ENCODE peak calls at places on chromosome 2, in nine cellular contexts. One of them, this sample, is unnamed.

GRCh38 chr2:810397-810796 is 133.2 kb upstream of the TMEM18 start:
- DNase-seq in GM03348: no peak
- DNase-seq in B cell: no peak
- DNase-seq in HS-5: no peak
- DNase-seq in body of pancreas: no peak
- DNase-seq in HFFc6: no peak
- DNase-seq in NCI-H1436: no peak
- DNase-seq in PC-9: no peak
- DNase-seq in neural progenitor cell: no peak
- DNase-seq in this sample: no peak

GRCh38 chr2:174717273-174717672 is 47.0 kb downstream of the CHRNA1 start:
- DNase-seq in PC-9: no peak
- DNase-seq in neural progenitor cell: no peak
- DNase-seq in B cell: no peak
- DNase-seq in HS-5: no peak
- DNase-seq in GM03348: peak
- DNase-seq in HFFc6: peak
- DNase-seq in NCI-H1436: no peak
- DNase-seq in body of pancreas: no peak
- DNase-seq in this sample: no peak

GRCh38 chr2:29544031-29544430 is 377.4 kb downstream of the ALK start:
- DNase-seq in GM03348: no peak
- DNase-seq in HS-5: no peak
- DNase-seq in neural progenitor cell: no peak
- DNase-seq in PC-9: no peak
- DNase-seq in body of pancreas: no peak
- DNase-seq in B cell: no peak
- DNase-seq in HFFc6: no peak
- DNase-seq in NCI-H1436: no peak
- DNase-seq in this sample: no peak

GRCh38 chr2:62293490-62294212 is 97.7 kb downstream of the B3GNT2 start:
- DNase-seq in neural progenitor cell: peak
- DNase-seq in GM03348: peak
- DNase-seq in B cell: no peak
- DNase-seq in HS-5: no peak
- DNase-seq in HFFc6: no peak
- DNase-seq in body of pancreas: peak
- DNase-seq in PC-9: peak
- DNase-seq in NCI-H1436: peak
- DNase-seq in this sample: no peak

GRCh38 chr2:70381821-70382220 is 80.0 kb upstream of the FAM136A start:
- DNase-seq in PC-9: peak
- DNase-seq in GM03348: peak
- DNase-seq in NCI-H1436: no peak
- DNase-seq in body of pancreas: peak
- DNase-seq in HFFc6: peak
- DNase-seq in neural progenitor cell: no peak
- DNase-seq in B cell: no peak
- DNase-seq in HS-5: no peak
- DNase-seq in this sample: no peak

GRCh38 chr2:159895258-159896209 is 97.5 kb upstream of the CD302 start:
- DNase-seq in GM03348: no peak
- DNase-seq in neural progenitor cell: no peak
- DNase-seq in HFFc6: no peak
- DNase-seq in HS-5: no peak
- DNase-seq in NCI-H1436: no peak
- DNase-seq in body of pancreas: no peak
- DNase-seq in B cell: no peak
- DNase-seq in PC-9: no peak
- DNase-seq in this sample: peak

GRCh38 chr2:160207804-160208661 is 8.0 kb upstream of the ITGB6 start:
- DNase-seq in HS-5: peak
- DNase-seq in body of pancreas: peak
- DNase-seq in PC-9: peak
- DNase-seq in neural progenitor cell: peak
- DNase-seq in B cell: no peak
- DNase-seq in GM03348: peak
- DNase-seq in NCI-H1436: no peak
- DNase-seq in HFFc6: peak
- DNase-seq in this sample: no peak

GRCh38 chr2:44120428-44120827 is 48.2 kb upstream of the PPM1B start:
- DNase-seq in GM03348: peak
- DNase-seq in HS-5: peak
- DNase-seq in B cell: no peak
- DNase-seq in PC-9: no peak
- DNase-seq in body of pancreas: no peak
- DNase-seq in NCI-H1436: no peak
- DNase-seq in neural progenitor cell: no peak
- DNase-seq in HFFc6: peak
- DNase-seq in this sample: no peak

GRCh38 chr2:203122317-203122998 is 107.8 kb downstream of the NBEAL1 start:
- DNase-seq in B cell: no peak
- DNase-seq in HFFc6: no peak
- DNase-seq in body of pancreas: no peak
- DNase-seq in neural progenitor cell: no peak
- DNase-seq in HS-5: no peak
- DNase-seq in NCI-H1436: peak
- DNase-seq in PC-9: no peak
- DNase-seq in GM03348: no peak
- DNase-seq in this sample: no peak

GRCh38 chr2:176002684-176003225 is 688 bp upstream of the LNPK start:
- DNase-seq in NCI-H1436: peak
- DNase-seq in B cell: peak
- DNase-seq in HS-5: no peak
- DNase-seq in neural progenitor cell: no peak
- DNase-seq in PC-9: peak
- DNase-seq in body of pancreas: peak
- DNase-seq in GM03348: no peak
- DNase-seq in HFFc6: no peak
- DNase-seq in this sample: peak

GRCh38 chr2:8252997-8253694 is 428.7 kb upstream of the ID2 start:
- DNase-seq in PC-9: no peak
- DNase-seq in HS-5: no peak
- DNase-seq in GM03348: no peak
- DNase-seq in B cell: no peak
- DNase-seq in NCI-H1436: peak
- DNase-seq in body of pancreas: no peak
- DNase-seq in neural progenitor cell: peak
- DNase-seq in HFFc6: no peak
- DNase-seq in this sample: no peak

GRCh38 chr2:96102596-96103387 is 13.6 kb downstream of the ADRA2B start:
- DNase-seq in body of pancreas: no peak
- DNase-seq in neural progenitor cell: no peak
- DNase-seq in NCI-H1436: no peak
- DNase-seq in HS-5: no peak
- DNase-seq in GM03348: no peak
- DNase-seq in PC-9: no peak
- DNase-seq in B cell: peak
- DNase-seq in HFFc6: no peak
- DNase-seq in this sample: no peak

GRCh38 chr2:220904015-220904414 is 668.1 kb downstream of the EPHA4 start:
- DNase-seq in HS-5: no peak
- DNase-seq in GM03348: no peak
- DNase-seq in body of pancreas: no peak
- DNase-seq in neural progenitor cell: no peak
- DNase-seq in B cell: no peak
- DNase-seq in PC-9: no peak
- DNase-seq in HFFc6: no peak
- DNase-seq in NCI-H1436: no peak
- DNase-seq in this sample: no peak

GRCh38 chr2:20180676-20181648 is 44.0 kb downstream of the SDC1 start:
- DNase-seq in HFFc6: no peak
- DNase-seq in NCI-H1436: no peak
- DNase-seq in HS-5: no peak
- DNase-seq in body of pancreas: peak
- DNase-seq in neural progenitor cell: no peak
- DNase-seq in B cell: no peak
- DNase-seq in PC-9: no peak
- DNase-seq in GM03348: no peak
- DNase-seq in this sample: no peak

GRCh38 chr2:194483041-194483440 is 1174.0 kb upstream of the SLC39A10 start:
- DNase-seq in HS-5: no peak
- DNase-seq in neural progenitor cell: no peak
- DNase-seq in B cell: no peak
- DNase-seq in NCI-H1436: no peak
- DNase-seq in PC-9: no peak
- DNase-seq in HFFc6: no peak
- DNase-seq in body of pancreas: no peak
- DNase-seq in GM03348: no peak
- DNase-seq in this sample: no peak

GRCh38 chr2:106858810-106859209 is 27.2 kb downstream of the ST6GAL2 start:
- DNase-seq in HFFc6: no peak
- DNase-seq in body of pancreas: no peak
- DNase-seq in PC-9: no peak
- DNase-seq in NCI-H1436: no peak
- DNase-seq in B cell: no peak
- DNase-seq in GM03348: no peak
- DNase-seq in HS-5: no peak
- DNase-seq in neural progenitor cell: no peak
- DNase-seq in this sample: no peak

GRCh38 chr2:234269769-234270204 is 219.3 kb downstream of the SPP2 start:
- DNase-seq in neural progenitor cell: no peak
- DNase-seq in body of pancreas: no peak
- DNase-seq in HS-5: no peak
- DNase-seq in HFFc6: no peak
- DNase-seq in GM03348: peak
- DNase-seq in NCI-H1436: no peak
- DNase-seq in B cell: no peak
- DNase-seq in PC-9: peak
- DNase-seq in this sample: no peak

GRCh38 chr2:190767821-190768220 is 112.8 kb upstream of the GLS start:
- DNase-seq in HS-5: no peak
- DNase-seq in body of pancreas: no peak
- DNase-seq in PC-9: no peak
- DNase-seq in GM03348: no peak
- DNase-seq in HFFc6: no peak
- DNase-seq in B cell: no peak
- DNase-seq in neural progenitor cell: peak
- DNase-seq in NCI-H1436: no peak
- DNase-seq in this sample: no peak

GRCh38 chr2:200040251-200040650 is 84.9 kb downstream of the MAIP1 start:
- DNase-seq in NCI-H1436: no peak
- DNase-seq in GM03348: no peak
- DNase-seq in neural progenitor cell: no peak
- DNase-seq in body of pancreas: no peak
- DNase-seq in PC-9: no peak
- DNase-seq in HFFc6: no peak
- DNase-seq in HS-5: no peak
- DNase-seq in B cell: no peak
- DNase-seq in this sample: no peak

GRCh38 chr2:45131587-45131986 is 122.3 kb upstream of the SIX2 start:
- DNase-seq in body of pancreas: no peak
- DNase-seq in NCI-H1436: no peak
- DNase-seq in neural progenitor cell: no peak
- DNase-seq in HFFc6: no peak
- DNase-seq in PC-9: no peak
- DNase-seq in GM03348: no peak
- DNase-seq in HS-5: no peak
- DNase-seq in B cell: no peak
- DNase-seq in this sample: no peak

GRCh38 chr2:83572400-83572799 is 886.7 kb downstream of the SUCLG1 start:
- DNase-seq in HFFc6: no peak
- DNase-seq in HS-5: peak
- DNase-seq in GM03348: no peak
- DNase-seq in PC-9: no peak
- DNase-seq in body of pancreas: no peak
- DNase-seq in NCI-H1436: no peak
- DNase-seq in B cell: no peak
- DNase-seq in neural progenitor cell: no peak
- DNase-seq in this sample: no peak

GRCh38 chr2:155846249-155846648 is 486.3 kb downstream of the NR4A2 start:
- DNase-seq in HFFc6: no peak
- DNase-seq in body of pancreas: no peak
- DNase-seq in GM03348: no peak
- DNase-seq in HS-5: no peak
- DNase-seq in B cell: no peak
- DNase-seq in neural progenitor cell: no peak
- DNase-seq in PC-9: no peak
- DNase-seq in NCI-H1436: no peak
- DNase-seq in this sample: no peak

GRCh38 chr2:6052577-6052976 is 360.4 kb downstream of the SOX11 start:
- DNase-seq in HS-5: no peak
- DNase-seq in PC-9: no peak
- DNase-seq in NCI-H1436: no peak
- DNase-seq in B cell: no peak
- DNase-seq in neural progenitor cell: no peak
- DNase-seq in body of pancreas: no peak
- DNase-seq in GM03348: no peak
- DNase-seq in HFFc6: no peak
- DNase-seq in this sample: no peak

GRCh38 chr2:10924441-10924840 is 12.7 kb downstream of the KCNF1 start:
- DNase-seq in neural progenitor cell: no peak
- DNase-seq in PC-9: no peak
- DNase-seq in HFFc6: no peak
- DNase-seq in B cell: no peak
- DNase-seq in body of pancreas: no peak
- DNase-seq in NCI-H1436: no peak
- DNase-seq in GM03348: peak
- DNase-seq in HS-5: no peak
- DNase-seq in this sample: no peak

GRCh38 chr2:240626531-240627300 is 1.4 kb downstream of the GPR35 start:
- DNase-seq in NCI-H1436: no peak
- DNase-seq in HFFc6: no peak
- DNase-seq in body of pancreas: peak
- DNase-seq in GM03348: no peak
- DNase-seq in HS-5: no peak
- DNase-seq in PC-9: no peak
- DNase-seq in B cell: peak
- DNase-seq in neural progenitor cell: no peak
- DNase-seq in this sample: peak

GRCh38 chr2:143161982-143162837 is 33.0 kb downstream of the ARHGAP15 start:
- DNase-seq in body of pancreas: peak
- DNase-seq in B cell: no peak
- DNase-seq in NCI-H1436: peak
- DNase-seq in PC-9: peak
- DNase-seq in GM03348: no peak
- DNase-seq in neural progenitor cell: peak
- DNase-seq in HFFc6: peak
- DNase-seq in HS-5: no peak
- DNase-seq in this sample: no peak

GRCh38 chr2:217517402-217517801 is 485.4 kb downstream of the TNS1 start:
- DNase-seq in HS-5: no peak
- DNase-seq in HFFc6: no peak
- DNase-seq in PC-9: no peak
- DNase-seq in GM03348: no peak
- DNase-seq in neural progenitor cell: no peak
- DNase-seq in B cell: no peak
- DNase-seq in body of pancreas: no peak
- DNase-seq in NCI-H1436: no peak
- DNase-seq in this sample: no peak

GRCh38 chr2:27071990-27072830 is 756 bp upstream of the OST4 start:
- DNase-seq in B cell: no peak
- DNase-seq in body of pancreas: no peak
- DNase-seq in HFFc6: no peak
- DNase-seq in NCI-H1436: no peak
- DNase-seq in neural progenitor cell: peak
- DNase-seq in GM03348: peak
- DNase-seq in HS-5: no peak
- DNase-seq in PC-9: no peak
- DNase-seq in this sample: no peak

GRCh38 chr2:206160124-206160806 is 570 bp downstream of the EEF1B2 start:
- DNase-seq in NCI-H1436: no peak
- DNase-seq in B cell: no peak
- DNase-seq in body of pancreas: peak
- DNase-seq in GM03348: peak
- DNase-seq in HS-5: no peak
- DNase-seq in neural progenitor cell: no peak
- DNase-seq in PC-9: no peak
- DNase-seq in HFFc6: no peak
- DNase-seq in this sample: peak

GRCh38 chr2:85278361-85278760 is 49.4 kb downstream of the TGOLN2 start:
- DNase-seq in GM03348: no peak
- DNase-seq in PC-9: no peak
- DNase-seq in HFFc6: peak
- DNase-seq in body of pancreas: no peak
- DNase-seq in B cell: no peak
- DNase-seq in HS-5: no peak
- DNase-seq in NCI-H1436: no peak
- DNase-seq in neural progenitor cell: no peak
- DNase-seq in this sample: no peak

GRCh38 chr2:226514895-226515294 is 284.7 kb downstream of the IRS1 start:
- DNase-seq in HS-5: peak
- DNase-seq in neural progenitor cell: no peak
- DNase-seq in B cell: no peak
- DNase-seq in PC-9: no peak
- DNase-seq in HFFc6: peak
- DNase-seq in NCI-H1436: no peak
- DNase-seq in GM03348: peak
- DNase-seq in body of pancreas: no peak
- DNase-seq in this sample: no peak

This sample was measured in germinal center.